ENCODE peak calls at places on chromosomes 4 and X, in eight cellular contexts. H is Right ventricle myocardium superior, I is endothelial cell, P is T-helper 17 cell, A is tibial artery, W is cortex of kidney, K is GM13976, C is mammary epithelial cell. O is an unnamed sample.

GRCh38 chr4:105215609-105216313 is 69.1 kb downstream of the TET2 start:
- DNase-seq in H (no peak), I (no peak), K (peak; percentile 23), P (no peak), C (peak; percentile 40), A (no peak), W (no peak), O (no peak)

GRCh38 chr4:82718067-82718935 is 80.3 kb downstream of the SCD5 start:
- DNase-seq in P (no peak), K (no peak), H (no peak), W (no peak), I (no peak), A (peak; percentile 71), C (no peak), O (no peak)

GRCh38 chr4:141587897-141588296 is 48.5 kb upstream of the IL15 start:
- DNase-seq in P (no peak), A (no peak), C (peak; percentile 35), K (no peak), I (no peak), H (no peak), W (no peak), O (no peak)

GRCh38 chrX:152926279-152926678 is 28.4 kb downstream of the ZNF185 start:
- DNase-seq in A (no peak), P (no peak), I (peak; percentile 38), H (no peak), K (peak; percentile 73), C (peak; percentile 68), W (no peak), O (peak; percentile 55)

GRCh38 chr4:15893967-15894366 is 44.6 kb downstream of the FGFBP1 start:
- DNase-seq in C (peak; percentile 99), P (no peak), H (no peak), K (no peak), W (no peak), A (no peak), I (no peak), O (no peak)

GRCh38 chrX:2696698-2697215 is 5.7 kb downstream of the CD99 start:
- DNase-seq in I (no peak), A (no peak), C (peak; percentile 87), K (peak; percentile 74), W (no peak), P (peak; percentile 35), H (no peak), O (no peak)

GRCh38 chr4:80016506-80016905 is 56.5 kb downstream of the ANTXR2 start:
- DNase-seq in P (no peak), H (no peak), K (no peak), I (no peak), A (no peak), W (no peak), C (no peak), O (no peak)

GRCh38 chr4:85762204-85762884 is 287.4 kb downstream of the ARHGAP24 start:
- DNase-seq in K (no peak), I (no peak), C (no peak), W (no peak), P (no peak), H (no peak), A (no peak), O (no peak)

GRCh38 chrX:67094061-67094460 is 449.8 kb upstream of the AR start:
- DNase-seq in K (no peak), I (no peak), C (no peak), A (no peak), W (no peak), P (no peak), H (no peak), O (no peak)

O was measured in SK-N-DZ.